ENCODE peak calls at places on chromosomes 1 and 21, in four cellular contexts. Z is colonic mucosa, G is A549, S is SJSA1. H is an unnamed sample.

GRCh38 chr1:58932820-58933598 is 149.2 kb upstream of the JUN start:
- DNase-seq in Z (peak; percentile 96), G (peak; percentile 97), S (peak; percentile 24), H (peak; percentile 79)

GRCh38 chr1:211469938-211470529 is 21.9 kb downstream of the RD3 start:
- DNase-seq in Z (peak; percentile 91), G (peak; percentile 83), S (peak; percentile 28), H (peak; percentile 81)

GRCh38 chr21:25453524-25453923 is 153.8 kb downstream of the MRPL39 start:
- DNase-seq in Z (no peak), G (no peak), S (no peak), H (no peak)

GRCh38 chr21:26127918-26128317 is 42.7 kb downstream of the APP start:
- DNase-seq in Z (no peak), G (no peak), S (peak; percentile 76), H (no peak)

GRCh38 chr1:230861970-230862595 is 6.2 kb downstream of the C1orf198 start:
- DNase-seq in Z (no peak), G (no peak), S (peak; percentile 42), H (no peak)

GRCh38 chr21:15667010-15667409 is 62.8 kb upstream of the USP25 start:
- DNase-seq in Z (no peak), G (peak; percentile 13), S (no peak), H (peak; percentile 61)

GRCh38 chr1:232726048-232726779 is 79.0 kb upstream of the MAP10 start:
- DNase-seq in Z (no peak), G (no peak), S (no peak), H (no peak)

GRCh38 chr1:94688646-94689045 is 131.5 kb upstream of the SLC44A3 start:
- DNase-seq in Z (no peak), G (no peak), S (no peak), H (no peak)

GRCh38 chr21:41877901-41878830 is 978 bp downstream of the PRDM15 start:
- DNase-seq in Z (peak; percentile 38), G (peak; percentile 7), S (peak; percentile 44), H (peak; percentile 28)

GRCh38 chr1:212119863-212120262 is 84.3 kb downstream of the DTL start:
- DNase-seq in Z (no peak), G (no peak), S (no peak), H (no peak)

GRCh38 chr1:32063261-32063681 is 9.5 kb upstream of the TMEM39B start:
- DNase-seq in Z (no peak), G (peak; percentile 63), S (peak; percentile 78), H (peak; percentile 55)

GRCh38 chr21:45530423-45531113 is 11.7 kb downstream of the SLC19A1 start:
- DNase-seq in Z (no peak), G (no peak), S (no peak), H (no peak)

GRCh38 chr1:154848983-154849382 is 21.1 kb downstream of the KCNN3 start:
- DNase-seq in Z (no peak), G (no peak), S (no peak), H (no peak)

GRCh38 chr1:7470904-7471638 is 300.0 kb upstream of the VAMP3 start:
- DNase-seq in Z (peak; percentile 54), G (peak; percentile 94), S (peak; percentile 95), H (no peak)

GRCh38 chr1:15834406-15835204 is 12.9 kb upstream of the SPEN start:
- DNase-seq in Z (peak; percentile 91), G (peak; percentile 90), S (peak; percentile 96), H (peak; percentile 92)

DNA sequence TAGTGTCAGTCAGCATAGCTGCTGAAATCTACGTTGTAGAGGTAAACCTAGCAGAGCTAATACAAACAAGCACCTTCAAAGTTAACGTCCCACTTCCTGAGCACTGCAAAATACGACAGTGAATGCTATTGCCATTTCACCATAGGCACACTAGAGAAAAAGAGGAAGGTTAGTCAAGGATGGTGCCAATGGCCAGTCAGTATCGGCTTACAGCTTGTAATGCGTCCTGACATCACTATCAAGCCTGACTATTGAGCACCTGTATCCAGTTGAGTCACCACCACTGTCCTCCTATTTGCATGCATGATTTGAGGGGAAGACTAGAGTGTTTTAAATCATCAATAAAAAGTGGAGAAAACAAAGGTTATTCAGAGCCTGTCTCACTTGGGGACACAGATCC is 34.4 kb downstream of the NUCKS1 start:
- DNase-seq in Z (no peak), G (no peak), S (no peak), H (no peak)
- H3K27ac ChIP-seq in Z (no peak overlapping the region), G (no peak overlapping the region), S (no peak overlapping the region), H (peak overlapping the region; percentile 30)

GRCh38 chr1:3772027-3772714 is 378 bp upstream of the SMIM1 start:
- DNase-seq in Z (peak; percentile 94), G (peak; percentile 72), S (no peak), H (peak; percentile 85)

GRCh38 chr1:3771108-3772026 is 1.2 kb upstream of the SMIM1 start:
- DNase-seq in Z (no peak), G (no peak), S (no peak), H (no peak)

GRCh38 chr1:3774503-3775247 is 2.1 kb downstream of the SMIM1 start:
- DNase-seq in Z (no peak), G (no peak), S (no peak), H (peak; percentile 51)

GRCh38 chr1:3773572-3774502 is 1.3 kb downstream of the SMIM1 start:
- DNase-seq in Z (no peak), G (no peak), S (no peak), H (no peak)

GRCh38 chr1:3772715-3773571 is at the start of gene SMIM1:
- DNase-seq in Z (no peak), G (no peak), S (no peak), H (no peak)
- H3K4me3 ChIP-seq in Z (peak within 1 kb of the TSS; percentile 56), G (peak within 1 kb of the TSS; percentile 77), S (peak within 1 kb of the TSS; percentile 37), H (peak within 1 kb of the TSS; percentile 45)

DNA sequence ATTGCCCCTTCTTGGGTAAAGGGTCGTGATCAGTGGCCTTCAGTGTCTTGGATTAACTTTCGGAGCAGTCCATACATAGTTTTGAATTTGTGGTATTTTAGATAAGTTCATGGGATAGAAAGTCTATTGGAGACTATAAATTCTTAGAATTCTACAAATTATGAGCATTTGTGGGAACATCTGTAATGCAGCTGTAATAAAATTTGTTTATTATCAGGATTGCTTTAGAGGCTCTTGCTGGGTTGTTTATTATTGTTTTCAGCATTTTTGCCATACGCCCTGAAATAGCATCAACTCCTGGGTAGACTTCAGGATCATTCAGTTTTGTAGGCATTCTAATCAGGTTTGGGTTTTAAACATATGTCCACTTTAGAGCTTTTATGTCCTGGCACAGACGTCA is 16.1 kb downstream of the LAMC1 start:
- DNase-seq in Z (no peak), G (no peak), S (peak; percentile 69), H (no peak)
- H3K27ac ChIP-seq in Z (no peak overlapping the region), G (peak overlapping the region; percentile 28), S (peak overlapping the region; percentile 88), H (peak overlapping the region; percentile 6)

GRCh38 chr1:226550671-226551041 is 2.1 kb downstream of the STUM start:
- DNase-seq in Z (no peak), G (no peak), S (no peak), H (no peak)

GRCh38 chr1:226551299-226551698 is 2.7 kb downstream of the STUM start:
- DNase-seq in Z (peak; percentile 95), G (no peak), S (no peak), H (no peak)

GRCh38 chr1:226549094-226549936 is 751 bp downstream of the STUM start:
- DNase-seq in Z (peak; percentile 30), G (no peak), S (no peak), H (no peak)

GRCh38 chr1:226548281-226549093 is at the start of gene STUM:
- DNase-seq in Z (peak; percentile 52), G (no peak), S (no peak), H (peak; percentile 82)

GRCh38 chr1:226549937-226550670 is 1.5 kb downstream of the STUM start:
- DNase-seq in Z (peak; percentile 74), G (no peak), S (no peak), H (no peak)
- H3K4me3 ChIP-seq in Z (peak overlapping the region; percentile 29), G (peak overlapping the region; percentile 45), S (no peak overlapping the region), H (peak overlapping the region; percentile 39)

GRCh38 chr1:75208862-75209261 is 74.7 kb downstream of the LHX8 start:
- DNase-seq in Z (no peak), G (no peak), S (no peak), H (no peak)

GRCh38 chr1:75198163-75198562 is 64.0 kb downstream of the LHX8 start:
- DNase-seq in Z (no peak), G (no peak), S (no peak), H (no peak)

GRCh38 chr1:75202751-75203150 is 68.6 kb downstream of the LHX8 start:
- DNase-seq in Z (no peak), G (no peak), S (no peak), H (no peak)

GRCh38 chr1:75198761-75199160 is 64.6 kb downstream of the LHX8 start:
- DNase-seq in Z (no peak), G (peak; percentile 6), S (no peak), H (no peak)

DNA sequence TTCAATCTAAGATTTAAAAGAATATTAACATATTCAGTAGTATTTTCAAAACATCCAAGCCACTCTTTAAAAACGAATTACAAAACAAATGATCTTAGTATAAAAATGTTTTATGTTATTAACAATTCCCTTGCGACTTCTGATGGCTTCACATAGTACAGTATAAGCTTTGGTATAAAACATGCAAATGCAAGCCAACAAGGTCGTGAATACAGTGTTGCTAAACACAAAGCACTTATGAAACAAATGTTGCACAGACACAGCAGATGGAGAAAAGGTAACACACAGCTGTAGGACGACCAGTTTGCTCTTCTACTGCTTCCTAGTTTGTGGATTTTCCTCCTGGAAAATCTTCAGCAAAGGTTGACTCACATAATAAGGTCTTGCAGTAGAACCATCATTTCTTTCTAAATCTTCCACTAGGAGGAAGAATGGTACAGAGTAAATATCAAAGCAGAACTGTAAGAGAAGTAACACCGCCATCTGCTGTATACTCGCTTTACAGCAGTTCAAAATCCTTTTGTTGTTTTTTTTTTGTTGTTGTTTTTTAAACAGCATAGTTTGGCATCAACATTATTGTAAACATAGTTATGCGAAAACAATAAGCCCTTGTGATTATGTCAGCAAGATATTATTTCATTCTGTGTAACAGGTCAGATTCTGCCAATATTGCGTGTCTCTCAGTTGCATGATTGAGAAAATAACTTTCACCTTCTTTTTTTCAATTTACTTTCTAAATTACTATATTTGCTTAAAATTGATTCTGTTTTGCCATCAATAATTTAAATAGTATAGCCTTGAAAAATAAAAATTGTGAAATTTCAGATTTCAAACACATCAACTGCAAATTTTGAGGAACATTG is 69.5 kb downstream of the LHX8 start:
- DNase-seq in Z (no peak), G (peak; percentile 61), S (peak; percentile 61), H (peak; percentile 58)
- H3K27ac ChIP-seq in Z (no peak overlapping the region), G (no peak overlapping the region), S (no peak overlapping the region), H (no peak overlapping the region)

GRCh38 chr1:207866471-207867135 is 44.3 kb downstream of the CD34 start:
- DNase-seq in Z (peak; percentile 63), G (peak; percentile 25), S (no peak), H (no peak)
- H3K4me3 ChIP-seq in Z (no peak overlapping the region), G (no peak overlapping the region), S (no peak overlapping the region), H (no peak overlapping the region)

DNA sequence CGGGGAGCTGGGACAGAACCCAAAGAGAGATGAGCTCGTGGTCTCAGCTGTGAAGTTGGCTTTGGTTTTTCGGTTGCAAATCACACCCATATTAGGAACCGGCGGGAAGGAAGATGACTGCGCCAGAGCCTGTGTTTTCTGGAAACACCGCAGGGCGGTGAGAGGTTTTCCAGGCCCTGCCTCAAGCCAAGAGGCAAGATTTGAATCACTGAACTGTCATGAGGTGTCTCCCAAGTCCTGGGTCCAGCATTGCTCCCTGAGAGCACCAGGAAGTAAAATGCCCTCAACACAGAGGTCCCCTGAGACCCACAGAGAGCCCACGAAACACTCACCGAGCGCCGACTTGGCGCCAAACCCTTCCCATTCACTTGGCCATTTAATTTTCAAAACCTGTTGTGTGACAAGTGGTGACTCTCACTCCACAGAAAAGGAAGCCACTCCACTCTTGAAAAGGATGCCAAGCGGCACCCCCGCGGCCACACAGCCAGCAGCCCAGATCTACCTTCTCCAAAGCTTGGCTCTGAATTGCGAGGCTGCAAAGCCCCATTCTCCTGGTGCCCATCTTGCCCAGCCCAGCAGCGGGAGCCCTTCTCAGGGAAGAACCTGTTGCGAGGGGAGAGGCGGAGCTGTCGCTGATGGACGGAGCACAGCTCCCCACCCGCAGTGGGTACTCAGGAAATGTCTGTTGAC is 99.0 kb upstream of the RUNX3 start:
- DNase-seq in Z (no peak), G (no peak), S (no peak), H (no peak)
- H3K27ac ChIP-seq in Z (peak overlapping the region; percentile 2), G (peak overlapping the region; percentile 2), S (no peak overlapping the region), H (no peak overlapping the region)

H was measured in cardiac muscle cell.